ENCODE peak calls at places on chromosomes 16 and 17, in four cellular contexts. One of them, this sample, is unnamed.

GRCh38 chr17:1800240-1800639 is 29.5 kb downstream of the SMYD4 start:
- DNase-seq in PC-9: no peak
- DNase-seq in OCI-LY7: no peak
- DNase-seq in GM23248: no peak
- DNase-seq in this sample: no peak

GRCh38 chr16:59356709-59357108 is 622.6 kb upstream of the GOT2 start:
- DNase-seq in OCI-LY7: no peak
- DNase-seq in GM23248: no peak
- DNase-seq in PC-9: no peak
- DNase-seq in this sample: no peak

GRCh38 chr17:59859444-59860025 is 33.2 kb downstream of the TUBD1 start:
- DNase-seq in PC-9: no peak
- DNase-seq in OCI-LY7: peak; percentile 47
- DNase-seq in GM23248: peak; percentile 79
- DNase-seq in this sample: no peak

GRCh38 chr17:74394977-74395376 is 27.7 kb downstream of the GPR142 start:
- DNase-seq in PC-9: peak; percentile 77
- DNase-seq in OCI-LY7: no peak
- DNase-seq in GM23248: no peak
- DNase-seq in this sample: no peak

GRCh38 chr16:80161799-80162380 is 378.9 kb upstream of the DYNLRB2 start:
- DNase-seq in OCI-LY7: no peak
- DNase-seq in GM23248: no peak
- DNase-seq in PC-9: no peak
- DNase-seq in this sample: no peak

GRCh38 chr16:66588981-66589713 is 9.9 kb downstream of the CMTM2 start:
- DNase-seq in OCI-LY7: peak; percentile 75
- DNase-seq in GM23248: peak; percentile 42
- DNase-seq in PC-9: peak; percentile 40
- DNase-seq in this sample: no peak

GRCh38 chr17:71919181-71919580 is 201.6 kb upstream of the SOX9 start:
- DNase-seq in PC-9: no peak
- DNase-seq in GM23248: no peak
- DNase-seq in OCI-LY7: no peak
- DNase-seq in this sample: no peak

GRCh38 chr17:77489898-77490265 is 349.1 kb downstream of the SEC14L1 start:
- DNase-seq in OCI-LY7: no peak
- DNase-seq in PC-9: no peak
- DNase-seq in GM23248: peak; percentile 55
- DNase-seq in this sample: no peak

GRCh38 chr16:30534368-30535105 is at the start of gene ZNF747:
- DNase-seq in PC-9: peak; percentile 72
- DNase-seq in OCI-LY7: peak; percentile 94
- DNase-seq in GM23248: peak; percentile 88
- DNase-seq in this sample: peak; percentile 70

GRCh38 chr17:31564883-31565297 is 173.4 kb downstream of the RAB11FIP4 start:
- DNase-seq in PC-9: peak; percentile 72
- DNase-seq in OCI-LY7: no peak
- DNase-seq in GM23248: peak; percentile 20
- DNase-seq in this sample: no peak

GRCh38 chr17:38511126-38512108 is 83.2 kb downstream of the ARHGAP23 start:
- DNase-seq in PC-9: no peak
- DNase-seq in OCI-LY7: no peak
- DNase-seq in GM23248: peak; percentile 78
- DNase-seq in this sample: no peak

GRCh38 chr17:31111183-31111582 is 16.4 kb downstream of the NF1 start:
- DNase-seq in PC-9: no peak
- DNase-seq in GM23248: no peak
- DNase-seq in OCI-LY7: no peak
- DNase-seq in this sample: no peak

GRCh38 chr17:35727635-35728034 is 3.8 kb upstream of the RASL10B start:
- DNase-seq in OCI-LY7: no peak
- DNase-seq in GM23248: no peak
- DNase-seq in PC-9: no peak
- DNase-seq in this sample: no peak

GRCh38 chr17:70521821-70522256 is 352.5 kb downstream of the KCNJ2 start:
- DNase-seq in PC-9: no peak
- DNase-seq in GM23248: no peak
- DNase-seq in OCI-LY7: no peak
- DNase-seq in this sample: no peak

GRCh38 chr17:67276075-67276474 is 31.1 kb upstream of the HELZ start:
- DNase-seq in OCI-LY7: peak; percentile 16
- DNase-seq in GM23248: no peak
- DNase-seq in PC-9: no peak
- DNase-seq in this sample: peak; percentile 40

GRCh38 chr17:41535764-41536481 is 7.8 kb upstream of the KRT19 start:
- DNase-seq in GM23248: no peak
- DNase-seq in OCI-LY7: no peak
- DNase-seq in PC-9: peak; percentile 89
- DNase-seq in this sample: no peak

GRCh38 chr17:1090454-1091189 is 89.2 kb downstream of the ABR start:
- DNase-seq in PC-9: no peak
- DNase-seq in GM23248: no peak
- DNase-seq in OCI-LY7: no peak
- DNase-seq in this sample: no peak

GRCh38 chr16:48164907-48165715 is 9.3 kb upstream of the ABCC12 start:
- DNase-seq in PC-9: peak; percentile 34
- DNase-seq in GM23248: peak; percentile 75
- DNase-seq in OCI-LY7: peak; percentile 53
- DNase-seq in this sample: peak; percentile 59

GRCh38 chr17:327971-328370 is 24.6 kb downstream of the RPH3AL start:
- DNase-seq in OCI-LY7: no peak
- DNase-seq in PC-9: no peak
- DNase-seq in GM23248: no peak
- DNase-seq in this sample: no peak

GRCh38 chr17:70767102-70767701 is 597.9 kb downstream of the KCNJ2 start:
- DNase-seq in OCI-LY7: peak; percentile 43
- DNase-seq in PC-9: no peak
- DNase-seq in GM23248: peak; percentile 61
- DNase-seq in this sample: peak; percentile 42

GRCh38 chr17:82203920-82204319 is 8.7 kb downstream of the CCDC57 start:
- DNase-seq in OCI-LY7: no peak
- DNase-seq in GM23248: no peak
- DNase-seq in PC-9: no peak
- DNase-seq in this sample: no peak

GRCh38 chr16:58032710-58033293 is 7.2 kb downstream of the MMP15 start:
- DNase-seq in GM23248: no peak
- DNase-seq in OCI-LY7: no peak
- DNase-seq in PC-9: peak; percentile 12
- DNase-seq in this sample: no peak

GRCh38 chr17:50737118-50737698 is 17.8 kb downstream of the LUC7L3 start:
- DNase-seq in PC-9: no peak
- DNase-seq in GM23248: no peak
- DNase-seq in OCI-LY7: no peak
- DNase-seq in this sample: no peak

GRCh38 chr17:46876353-46876887 is 25.0 kb downstream of the WNT9B start:
- DNase-seq in PC-9: peak; percentile 57
- DNase-seq in GM23248: no peak
- DNase-seq in OCI-LY7: peak; percentile 71
- DNase-seq in this sample: peak; percentile 61

GRCh38 chr17:15361151-15361550 is 19.8 kb upstream of the TEKT3 start:
- DNase-seq in OCI-LY7: no peak
- DNase-seq in GM23248: peak; percentile 53
- DNase-seq in PC-9: no peak
- DNase-seq in this sample: no peak
- H3K9me2 ChIP-seq in OCI-LY7: no peaks in the 10 kb centered on the region
- H3K9me2 ChIP-seq in GM23248: no peaks in the 10 kb centered on the region
- H3K9me2 ChIP-seq in PC-9: no peaks in the 10 kb centered on the region
- H3K9me2 ChIP-seq in this sample: no peaks in the 10 kb centered on the region

GRCh38 chr16:3249451-3249850 is 7.0 kb downstream of the MEFV start:
- DNase-seq in OCI-LY7: no peak
- DNase-seq in GM23248: no peak
- DNase-seq in PC-9: no peak
- DNase-seq in this sample: no peak

GRCh38 chr16:3246002-3246401 is 10.4 kb downstream of the MEFV start:
- DNase-seq in OCI-LY7: no peak
- DNase-seq in PC-9: no peak
- DNase-seq in GM23248: no peak
- DNase-seq in this sample: no peak

GRCh38 chr16:3248596-3248995 is 7.8 kb downstream of the MEFV start:
- DNase-seq in OCI-LY7: no peak
- DNase-seq in PC-9: no peak
- DNase-seq in GM23248: no peak
- DNase-seq in this sample: no peak

GRCh38 chr16:3246876-3247275 is 9.6 kb downstream of the MEFV start:
- DNase-seq in OCI-LY7: no peak
- DNase-seq in GM23248: no peak
- DNase-seq in PC-9: no peak
- DNase-seq in this sample: no peak

GRCh38 chr16:3249020-3249419 is 7.4 kb downstream of the MEFV start:
- DNase-seq in PC-9: no peak
- DNase-seq in GM23248: no peak
- DNase-seq in OCI-LY7: no peak
- DNase-seq in this sample: no peak
- H3K9me2 ChIP-seq in PC-9: no peaks in the 10 kb centered on the region
- H3K9me2 ChIP-seq in GM23248: no peaks in the 10 kb centered on the region
- H3K9me2 ChIP-seq in OCI-LY7: no peaks in the 10 kb centered on the region
- H3K9me2 ChIP-seq in this sample: no peaks in the 10 kb centered on the region

GRCh38 chr16:49422896-49423295 is 49.3 kb downstream of the C16orf78 start:
- DNase-seq in OCI-LY7: no peak
- DNase-seq in PC-9: no peak
- DNase-seq in GM23248: no peak
- DNase-seq in this sample: no peak
- H3K9me2 ChIP-seq in OCI-LY7: no peaks in the 10 kb centered on the region
- H3K9me2 ChIP-seq in PC-9: no peaks in the 10 kb centered on the region
- H3K9me2 ChIP-seq in GM23248: no peaks in the 10 kb centered on the region
- H3K9me2 ChIP-seq in this sample: no peaks in the 10 kb centered on the region

GRCh38 chr17:7313028-7313889 is 1.9 kb downstream of the GPS2 start:
- DNase-seq in GM23248: peak; percentile 38
- DNase-seq in PC-9: peak; percentile 54
- DNase-seq in OCI-LY7: peak; percentile 37
- DNase-seq in this sample: no peak
- H3K9me2 ChIP-seq in GM23248: no peaks in the 10 kb centered on the region
- H3K9me2 ChIP-seq in PC-9: no peaks in the 10 kb centered on the region
- H3K9me2 ChIP-seq in OCI-LY7: no peaks in the 10 kb centered on the region
- H3K9me2 ChIP-seq in this sample: no peaks in the 10 kb centered on the region

GRCh38 chr17:27575100-27575911 is 55.7 kb upstream of the LGALS9 start:
- DNase-seq in GM23248: no peak
- DNase-seq in PC-9: no peak
- DNase-seq in OCI-LY7: no peak
- DNase-seq in this sample: no peak
- H3K9me2 ChIP-seq in GM23248: no peaks in the 10 kb centered on the region
- H3K9me2 ChIP-seq in PC-9: no peaks in the 10 kb centered on the region
- H3K9me2 ChIP-seq in OCI-LY7: no peaks in the 10 kb centered on the region
- H3K9me2 ChIP-seq in this sample: no peaks in the 10 kb centered on the region

GRCh38 chr16:86895609-86896008 is 317.3 kb downstream of the FOXL1 start:
- DNase-seq in GM23248: no peak
- DNase-seq in OCI-LY7: no peak
- DNase-seq in PC-9: no peak
- DNase-seq in this sample: no peak

GRCh38 chr16:86893513-86893912 is 315.2 kb downstream of the FOXL1 start:
- DNase-seq in OCI-LY7: no peak
- DNase-seq in GM23248: no peak
- DNase-seq in PC-9: no peak
- DNase-seq in this sample: no peak

GRCh38 chr16:86892509-86892908 is 314.2 kb downstream of the FOXL1 start:
- DNase-seq in GM23248: no peak
- DNase-seq in PC-9: no peak
- DNase-seq in OCI-LY7: no peak
- DNase-seq in this sample: no peak

GRCh38 chr16:86894925-86895324 is 316.6 kb downstream of the FOXL1 start:
- DNase-seq in GM23248: no peak
- DNase-seq in PC-9: no peak
- DNase-seq in OCI-LY7: no peak
- DNase-seq in this sample: no peak

DNA sequence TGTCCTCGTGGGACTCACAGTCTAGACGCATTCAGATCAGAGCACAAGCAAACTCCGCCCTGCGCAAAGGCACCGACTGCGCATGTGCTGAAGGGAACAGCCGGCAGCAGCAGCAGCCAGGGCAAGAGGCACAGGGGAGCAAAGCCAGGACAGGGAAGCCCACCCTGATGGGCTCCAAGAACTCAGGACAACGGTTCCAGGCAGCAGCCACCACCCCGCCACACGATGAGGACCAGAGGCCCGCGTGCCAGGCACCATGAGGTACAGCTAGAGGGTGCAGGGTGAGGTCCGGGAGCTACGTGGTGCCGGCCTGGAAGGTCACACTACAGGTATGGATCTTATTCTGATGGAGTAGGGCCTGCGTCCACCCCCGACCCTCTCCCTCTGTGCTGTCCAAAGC is 315.8 kb downstream of the FOXL1 start:
- DNase-seq in PC-9: no peak
- DNase-seq in OCI-LY7: no peak
- DNase-seq in GM23248: no peak
- DNase-seq in this sample: no peak
- H3K9me2 ChIP-seq in PC-9: no peaks in the 10 kb centered on the region
- H3K9me2 ChIP-seq in OCI-LY7: no peaks in the 10 kb centered on the region
- H3K9me2 ChIP-seq in GM23248: no peaks in the 10 kb centered on the region
- H3K9me2 ChIP-seq in this sample: no peaks in the 10 kb centered on the region

DNA sequence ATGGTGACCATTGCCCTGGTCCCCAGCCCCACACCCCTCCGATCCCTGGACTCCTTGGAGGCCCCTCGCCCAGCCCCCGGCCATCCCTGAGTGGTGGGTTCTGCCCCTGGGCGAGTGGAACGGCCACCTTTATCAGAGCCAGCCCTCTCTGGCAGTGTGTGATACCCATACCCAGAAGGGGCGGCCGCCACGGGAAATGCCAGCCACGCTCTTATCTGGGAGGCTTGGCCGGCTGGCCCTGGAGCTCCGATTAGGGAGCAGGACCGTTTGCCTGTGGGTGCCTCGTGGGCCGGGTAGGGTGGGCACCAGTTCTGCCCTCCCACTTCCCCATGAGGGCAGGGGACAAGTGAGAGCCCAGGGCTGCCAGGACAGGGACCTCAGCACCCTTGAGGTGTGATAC is 58.3 kb upstream of the ZC3H18 start:
- DNase-seq in GM23248: no peak
- DNase-seq in OCI-LY7: no peak
- DNase-seq in PC-9: no peak
- DNase-seq in this sample: no peak
- H3K9me2 ChIP-seq in GM23248: no peaks in the 10 kb centered on the region
- H3K9me2 ChIP-seq in OCI-LY7: no peaks in the 10 kb centered on the region
- H3K9me2 ChIP-seq in PC-9: no peaks in the 10 kb centered on the region
- H3K9me2 ChIP-seq in this sample: no peaks in the 10 kb centered on the region

DNA sequence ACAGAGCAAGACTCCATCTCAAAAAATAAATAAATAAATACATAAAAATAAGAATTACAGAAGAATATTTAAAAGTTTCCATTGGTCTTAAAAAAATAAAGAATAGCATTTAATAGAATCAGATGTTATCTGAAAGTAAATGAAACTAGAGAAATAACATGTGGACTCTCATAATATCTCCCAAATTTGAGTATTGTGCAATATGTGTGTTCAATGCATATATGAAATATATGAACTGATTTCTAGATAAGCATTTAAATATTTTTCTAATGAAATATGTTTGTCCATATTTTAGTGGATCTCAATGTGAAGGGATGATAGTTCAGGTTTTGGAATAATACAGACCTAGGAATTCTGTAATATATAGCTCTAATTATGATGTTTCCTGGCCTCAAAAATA is 265.9 kb upstream of the PMFBP1 start:
- DNase-seq in GM23248: no peak
- DNase-seq in PC-9: no peak
- DNase-seq in OCI-LY7: no peak
- DNase-seq in this sample: no peak
- H3K9me2 ChIP-seq in GM23248: no peaks in the 10 kb centered on the region
- H3K9me2 ChIP-seq in PC-9: no peaks in the 10 kb centered on the region
- H3K9me2 ChIP-seq in OCI-LY7: no peaks in the 10 kb centered on the region
- H3K9me2 ChIP-seq in this sample: no peaks in the 10 kb centered on the region

This sample was measured in HCT116.